ENCODE peak calls at places on chromosomes 6 and 20, in eight cellular contexts. R, C, T, Z, Q, K, X and S are unnamed samples.

GRCh38 chr6:170006524-170007467 is 255.4 kb downstream of the ERMARD start:
- DNase-seq in C (peak), Q (no peak), R (no peak), T (no peak), X (no peak), Z (no peak), K (peak), S (no peak)

GRCh38 chr6:129510930-129511329 is 199.0 kb downstream of the ARHGAP18 start:
- DNase-seq in C (no peak), T (no peak), K (no peak), R (no peak), Q (no peak), Z (no peak), X (no peak), S (no peak)

GRCh38 chr6:3919130-3919628 is 70.0 kb downstream of the FAM50B start:
- DNase-seq in X (no peak), Q (peak), T (peak), C (no peak), Z (no peak), K (no peak), R (no peak), S (peak)

GRCh38 chr20:43579861-43580793 is 10.6 kb upstream of the IFT52 start:
- DNase-seq in T (no peak), C (no peak), X (no peak), Q (no peak), Z (no peak), R (no peak), K (no peak), S (no peak)

GRCh38 chr6:89144358-89145041 is 1.4 kb upstream of the PM20D2 start:
- DNase-seq in Z (no peak), T (no peak), R (no peak), K (no peak), Q (no peak), X (no peak), C (no peak), S (no peak)

GRCh38 chr6:39227476-39227875 is 1.8 kb downstream of the KCNK5 start:
- DNase-seq in C (no peak), X (no peak), K (no peak), Z (no peak), Q (no peak), T (no peak), R (no peak), S (no peak)

GRCh38 chr20:61436674-61437279 is 184.7 kb downstream of the CDH4 start:
- DNase-seq in K (no peak), T (peak), R (no peak), Q (peak), X (no peak), Z (no peak), C (no peak), S (no peak)

GRCh38 chr20:37502654-37503053 is 18.4 kb upstream of the NNAT start:
- DNase-seq in X (no peak), T (no peak), Z (no peak), C (peak), R (no peak), Q (no peak), K (no peak), S (no peak)

GRCh38 chr6:44504321-44504761 is 116.8 kb downstream of the CDC5L start:
- DNase-seq in Z (no peak), X (no peak), C (no peak), K (no peak), Q (no peak), T (no peak), R (no peak), S (peak)

GRCh38 chr6:85459224-85459901 is 9.5 kb downstream of the NT5E start:
- DNase-seq in Q (no peak), T (peak), R (no peak), Z (no peak), C (no peak), K (no peak), X (no peak), S (no peak)

GRCh38 chr20:62937353-62938104 is 418 bp upstream of the GID8 start:
- DNase-seq in Z (peak), X (peak), T (peak), C (peak), R (peak), Q (peak), K (peak), S (peak)
- TF ChIP-seq POLR2A in Z (peak), X (peak), T (peak), C (peak), R (peak), Q (peak), K (peak), S (no peak)

DNA sequence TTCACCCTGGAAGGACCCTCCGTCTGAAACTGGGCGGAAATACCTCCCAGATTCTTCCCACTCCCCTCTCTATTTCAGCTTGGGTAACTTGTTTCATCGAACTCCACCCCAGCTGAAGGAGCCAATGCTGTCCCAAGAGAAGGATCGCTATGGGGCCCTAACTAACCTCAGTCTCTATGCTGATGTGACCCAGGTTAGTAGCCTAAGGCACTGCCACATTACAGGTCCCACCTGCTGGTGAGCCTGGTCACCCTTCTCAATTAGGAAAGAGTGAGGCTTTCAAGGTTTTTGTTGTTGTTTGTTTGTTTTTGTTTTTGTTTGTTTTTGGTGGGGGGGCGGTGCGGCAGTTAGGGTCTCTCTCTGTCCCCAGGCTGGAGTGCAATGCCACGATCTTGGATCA is 168.4 kb downstream of the OR2B2 start:
- DNase-seq in Z (no peak), R (no peak), C (no peak), K (no peak), Q (no peak), T (no peak), X (no peak), S (no peak)
- TF ChIP-seq CTCF in Z (no peak), R (no peak), C (no peak), K (no peak), Q (no peak), T (no peak), X (no peak), S (no peak)

GRCh38 chr20:47667086-47667485 is 118.2 kb downstream of the SULF2 start:
- DNase-seq in Q (no peak), R (no peak), X (no peak), T (no peak), C (no peak), K (no peak), Z (no peak), S (no peak)
- TF ChIP-seq POLR2A in Q (no peak), R (no peak), X (no peak), T (no peak), C (no peak), K (no peak), Z (no peak), S (no peak)

DNA sequence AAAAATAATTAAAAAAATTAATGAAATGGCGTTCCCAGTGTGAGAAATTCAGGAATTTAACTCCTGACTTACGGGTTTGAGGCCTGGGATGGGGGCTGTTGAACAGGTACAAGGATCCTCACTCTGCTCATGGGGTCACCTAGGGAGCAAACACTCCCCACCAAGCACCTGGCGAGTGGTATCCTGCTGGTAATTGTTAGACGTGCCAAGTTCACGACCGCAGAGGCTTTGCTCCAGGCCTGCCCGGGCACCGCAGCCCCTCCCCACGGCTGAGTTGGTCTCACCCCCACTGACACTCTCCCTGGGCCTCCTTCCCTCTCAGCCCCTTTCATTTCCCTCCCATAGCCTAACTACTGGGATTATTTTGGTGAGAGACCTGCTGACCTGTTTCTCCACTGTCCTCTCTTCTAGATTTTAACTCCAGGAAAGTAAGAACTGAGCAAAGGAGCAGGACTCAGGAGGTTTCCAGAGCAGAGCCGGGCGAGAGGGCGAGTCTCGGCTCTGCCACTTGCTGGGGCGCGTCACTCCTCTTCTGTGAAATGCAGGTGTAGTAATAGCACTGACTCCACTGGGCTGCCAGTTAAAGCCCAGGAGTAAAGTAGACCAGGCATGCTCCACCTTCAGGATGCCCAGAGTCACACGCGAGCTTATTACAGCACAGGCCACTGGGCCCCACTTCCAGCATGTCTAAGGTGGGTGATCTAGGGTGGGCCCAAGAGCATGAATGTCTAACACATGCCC is 22.8 kb downstream of the BMP7 start:
- DNase-seq in Q (no peak), K (no peak), Z (no peak), R (no peak), T (no peak), X (no peak), C (no peak), S (no peak)
- TF ChIP-seq CTCF in Q (no peak), K (no peak), Z (no peak), R (no peak), T (no peak), X (no peak), C (no peak), S (no peak)

DNA sequence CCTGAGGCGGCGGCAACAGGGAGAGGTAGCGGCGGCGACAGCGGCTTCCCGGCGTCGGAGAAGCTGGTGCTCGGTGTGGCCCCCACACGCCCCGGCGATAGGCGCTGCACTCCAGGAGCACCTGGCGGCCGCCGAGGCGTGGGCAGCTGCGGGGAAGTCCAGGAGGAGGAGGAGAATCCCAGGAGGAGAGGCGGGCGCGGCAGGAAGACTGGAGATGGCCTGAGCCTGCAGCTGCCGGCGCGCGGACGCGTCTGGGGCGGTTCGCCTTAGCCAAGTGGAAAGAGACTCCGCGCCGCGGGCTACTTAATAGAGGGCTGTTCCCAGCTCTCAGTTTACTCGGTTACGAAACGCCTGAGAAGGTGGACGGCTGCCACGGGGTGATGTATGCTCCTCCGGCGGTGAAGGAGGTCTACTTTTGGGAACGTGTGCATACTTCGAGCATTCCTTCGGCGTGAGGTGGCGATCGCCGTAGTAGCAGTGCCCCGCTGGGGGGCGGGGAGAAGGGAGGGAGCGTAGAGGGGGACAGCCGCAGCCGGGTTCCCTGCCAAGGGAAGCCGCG is at the start of gene COL12A1:
- DNase-seq in R (no peak), T (peak), C (peak), K (peak), Z (peak), X (peak), Q (peak), S (peak)
- TF ChIP-seq POLR2A in R (no peak), T (peak), C (peak), K (peak), Z (peak), X (peak), Q (no peak), S (no peak)

GRCh38 chr20:23178806-23179205 is 92.7 kb upstream of the CD93 start:
- DNase-seq in Z (no peak), Q (no peak), R (no peak), X (no peak), K (no peak), C (no peak), T (no peak), S (no peak)
- TF ChIP-seq CTCF in Z (no peak), Q (no peak), R (no peak), X (no peak), K (no peak), C (no peak), T (peak), S (no peak)

DNA sequence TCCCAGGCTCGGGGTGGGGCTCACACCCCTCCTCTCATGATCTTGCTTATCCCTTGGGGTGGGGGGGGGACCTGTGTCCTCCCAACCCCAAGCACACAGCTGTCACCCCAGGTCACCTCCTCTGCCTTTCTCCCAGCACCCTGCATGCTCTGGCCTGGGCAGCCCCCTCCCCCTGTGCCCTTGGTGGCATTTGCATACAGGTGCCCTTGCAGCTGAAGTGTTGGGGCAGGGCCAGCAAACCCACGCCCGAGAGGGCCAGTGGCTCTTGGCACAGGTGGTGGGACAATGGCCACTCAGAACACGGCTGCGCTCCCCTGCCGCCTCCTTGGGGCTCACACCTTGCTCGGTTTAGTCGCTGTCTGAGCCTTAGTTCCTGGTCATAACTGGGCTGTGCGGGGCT is 11.3 kb upstream of the MYT1 start:
- DNase-seq in T (no peak), R (no peak), Q (no peak), C (peak), K (no peak), X (no peak), Z (no peak), S (no peak)
- TF ChIP-seq POLR2A in T (no peak), R (no peak), Q (no peak), C (no peak), K (no peak), X (no peak), Z (no peak), S (no peak)

GRCh38 chr6:31806470-31807272 is at the start of gene LSM2:
- DNase-seq in K (peak), Z (peak), C (peak), Q (peak), X (peak), R (peak), T (peak), S (peak)
- TF ChIP-seq CTCF in K (peak), Z (no peak), C (no peak), Q (peak), X (no peak), R (peak), T (peak), S (no peak)